ENCODE peak calls at places on chromosomes 2 and 18, in ten cellular contexts. J, Z, A, W, C, I, F, P, N and Q are unnamed samples.

GRCh38 chr2:55365303-55365702 is 54.4 kb downstream of the CCDC88A start:
- DNase-seq in J (no peak), Z (no peak), A (no peak), W (no peak), C (no peak), I (no peak), F (no peak), P (no peak), N (no peak), Q (no peak)

GRCh38 chr2:211347328-211347727 is 790.9 kb downstream of the CPS1 start:
- DNase-seq in J (no peak), Z (no peak), A (no peak), W (no peak), C (no peak), I (no peak), F (no peak), P (no peak), N (no peak), Q (no peak)

GRCh38 chr2:120239488-120240287 is 13.0 kb upstream of the RALB start:
- DNase-seq in J (peak; percentile 62), Z (peak; percentile 92), A (peak; percentile 47), W (peak; percentile 81), C (peak; percentile 28), I (peak; percentile 32), F (peak; percentile 88), P (peak; percentile 52), N (no peak), Q (no peak)

GRCh38 chr18:72640552-72640951 is 96.4 kb upstream of the CBLN2 start:
- DNase-seq in J (no peak), Z (no peak), A (no peak), W (no peak), C (no peak), I (no peak), F (no peak), P (no peak), N (no peak), Q (no peak)

GRCh38 chr2:101145406-101145805 is 5.8 kb downstream of the TBC1D8 start:
- DNase-seq in J (no peak), Z (peak; percentile 72), A (no peak), W (no peak), C (no peak), I (no peak), F (peak; percentile 72), P (no peak), N (no peak), Q (no peak)

GRCh38 chr2:236259371-236259770 is 4.8 kb downstream of the ASB18 start:
- DNase-seq in J (no peak), Z (no peak), A (no peak), W (no peak), C (no peak), I (no peak), F (no peak), P (no peak), N (no peak), Q (no peak)

GRCh38 chr2:25341031-25341727 is 546 bp downstream of the DNMT3A start:
- DNase-seq in J (peak; percentile 46), Z (no peak), A (peak; percentile 48), W (peak; percentile 55), C (no peak), I (peak; percentile 66), F (peak; percentile 25), P (no peak), N (no peak), Q (no peak)

GRCh38 chr2:7572460-7572859 is 655.2 kb downstream of the RNF144A start:
- DNase-seq in J (no peak), Z (no peak), A (no peak), W (no peak), C (peak; percentile 33), I (no peak), F (no peak), P (no peak), N (no peak), Q (no peak)

GRCh38 chr2:225354281-225354774 is 45.2 kb upstream of the NYAP2 start:
- DNase-seq in J (no peak), Z (peak; percentile 42), A (no peak), W (no peak), C (peak; percentile 22), I (no peak), F (no peak), P (no peak), N (no peak), Q (no peak)

GRCh38 chr18:42339324-42339723 is 384.3 kb downstream of the PIK3C3 start:
- DNase-seq in J (no peak), Z (no peak), A (no peak), W (no peak), C (no peak), I (no peak), F (no peak), P (no peak), N (no peak), Q (no peak)

GRCh38 chr2:19870792-19871191 is 31.0 kb downstream of the TTC32 start:
- DNase-seq in J (no peak), Z (no peak), A (no peak), W (no peak), C (no peak), I (no peak), F (no peak), P (no peak), N (no peak), Q (peak; percentile 3)
- H3K4me3 ChIP-seq in J (no peak overlapping the region), Z (no peak overlapping the region), A (no peak overlapping the region), W (no peak overlapping the region), C (no peak overlapping the region), I (no peak overlapping the region), F (no peak overlapping the region), P (no peak overlapping the region), N (no peak overlapping the region), Q (no peak overlapping the region)

GRCh38 chr2:197803033-197803444 is 1.4 kb upstream of the PLCL1 start:
- DNase-seq in J (no peak), Z (peak; percentile 63), A (no peak), W (peak; percentile 25), C (peak; percentile 58), I (peak; percentile 25), F (peak; percentile 78), P (no peak), N (no peak), Q (no peak)

GRCh38 chr2:197804049-197804757 is at the start of gene PLCL1:
- DNase-seq in J (peak; percentile 88), Z (peak; percentile 91), A (peak; percentile 95), W (peak; percentile 93), C (peak; percentile 97), I (peak; percentile 89), F (peak; percentile 96), P (peak; percentile 92), N (peak; percentile 94), Q (peak; percentile 97)

GRCh38 chr2:197806317-197806633 is 1.9 kb downstream of the PLCL1 start:
- DNase-seq in J (no peak), Z (no peak), A (no peak), W (no peak), C (no peak), I (no peak), F (peak; percentile 30), P (no peak), N (no peak), Q (no peak)

GRCh38 chr2:197805598-197806316 is 1.4 kb downstream of the PLCL1 start:
- DNase-seq in J (no peak), Z (no peak), A (no peak), W (no peak), C (no peak), I (no peak), F (peak; percentile 44), P (no peak), N (no peak), Q (no peak)

GRCh38 chr2:197804758-197805597 is 585 bp downstream of the PLCL1 start:
- DNase-seq in J (no peak), Z (no peak), A (peak; percentile 22), W (peak; percentile 38), C (peak; percentile 52), I (peak; percentile 24), F (peak; percentile 42), P (peak; percentile 28), N (no peak), Q (peak; percentile 80)
- TF ChIP-seq CTCF in J (no peak), Z (no peak), A (peak; percentile 26), W (peak; percentile 5), C (no peak), I (no peak), F (no peak), P (no peak), N (no peak), Q (no peak)

GRCh38 chr2:38066415-38066814 is 9.5 kb downstream of the CYP1B1 start:
- DNase-seq in J (no peak), Z (no peak), A (no peak), W (no peak), C (no peak), I (no peak), F (no peak), P (no peak), N (no peak), Q (no peak)
- H3K4me3 ChIP-seq in J (no peak overlapping the region), Z (no peak overlapping the region), A (no peak overlapping the region), W (no peak overlapping the region), C (no peak overlapping the region), I (no peak overlapping the region), F (no peak overlapping the region), P (no peak overlapping the region), N (no peak overlapping the region), Q (no peak overlapping the region)

GRCh38 chr2:217890445-217890844 is 112.3 kb downstream of the TNS1 start:
- DNase-seq in J (peak; percentile 82), Z (no peak), A (peak; percentile 53), W (peak; percentile 58), C (peak; percentile 22), I (peak; percentile 16), F (peak; percentile 94), P (peak; percentile 73), N (no peak), Q (peak; percentile 90)
- TF ChIP-seq CTCF in J (peak; percentile 51), Z (peak; percentile 26), A (peak; percentile 55), W (peak; percentile 40), C (no peak), I (peak; percentile 21), F (peak; percentile 61), P (peak; percentile 49), N (no peak), Q (no peak)

GRCh38 chr2:27069961-27070618 is 1.4 kb downstream of the OST4 start:
- DNase-seq in J (no peak), Z (no peak), A (no peak), W (no peak), C (no peak), I (no peak), F (no peak), P (no peak), N (no peak), Q (peak; percentile 50)
- H3K4me3 ChIP-seq in J (no peak overlapping the region), Z (peak overlapping the region; percentile 86), A (peak overlapping the region; percentile 94), W (no peak overlapping the region), C (peak overlapping the region; percentile 62), I (peak overlapping the region; percentile 82), F (peak overlapping the region; percentile 84), P (peak overlapping the region; percentile 90), N (no peak overlapping the region), Q (peak overlapping the region; percentile 70)

DNA sequence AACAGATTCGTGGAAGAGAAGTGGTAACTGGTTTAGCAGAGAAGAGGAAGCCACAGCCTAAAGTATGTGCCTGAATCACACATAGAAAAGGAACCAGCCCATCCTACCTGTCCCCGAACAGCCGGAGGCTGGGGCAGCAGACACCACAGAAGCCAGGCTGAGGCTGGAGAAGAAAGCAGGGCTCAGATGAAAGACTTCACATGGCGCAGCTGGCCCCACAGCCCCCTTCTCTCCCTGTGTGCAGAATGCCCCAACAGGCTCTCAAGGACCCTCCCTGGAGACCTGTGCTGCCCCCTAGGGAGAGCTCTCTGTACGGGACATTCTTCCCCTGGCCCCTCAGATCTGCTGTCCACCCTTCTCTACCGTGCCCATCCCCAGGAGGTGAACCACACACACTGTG is 83.5 kb upstream of the RAB12 start:
- DNase-seq in J (no peak), Z (no peak), A (no peak), W (no peak), C (peak; percentile 50), I (no peak), F (no peak), P (no peak), N (no peak), Q (peak; percentile 50)
- TF ChIP-seq CTCF in J (no peak), Z (peak; percentile 50), A (no peak), W (no peak), C (peak; percentile 43), I (peak; percentile 58), F (peak; percentile 13), P (no peak), N (no peak), Q (no peak)